ENCODE peak calls at places on chromosomes 12 and 14, in seven cellular contexts. B is sigmoid colon, U is CD14-positive monocyte, V is pancreas, W is fibroblast of the aortic adventitia, Z is kidney epithelial cell, H is coronary artery. Q is an unnamed sample.

GRCh38 chr14:86796221-86797074 is 1196.5 kb downstream of the GALC start:
- DNase-seq in B (no peak), U (no peak), V (no peak), W (peak), Z (no peak), H (no peak), Q (no peak)

GRCh38 chr12:63899396-63899795 is 54.9 kb downstream of the SRGAP1 start:
- DNase-seq in B (no peak), U (no peak), V (no peak), W (no peak), Z (no peak), H (no peak), Q (no peak)

GRCh38 chr14:51663783-51664326 is 12.1 kb downstream of the FRMD6 start:
- DNase-seq in B (no peak), U (no peak), V (no peak), W (no peak), Z (no peak), H (no peak), Q (no peak)

GRCh38 chr14:69845787-69846186 is 33.4 kb upstream of the SMOC1 start:
- DNase-seq in B (no peak), U (no peak), V (no peak), W (no peak), Z (peak), H (no peak), Q (peak)

GRCh38 chr14:38623661-38624060 is 367.8 kb upstream of the CLEC14A start:
- DNase-seq in B (no peak), U (no peak), V (no peak), W (no peak), Z (no peak), H (no peak), Q (no peak)

GRCh38 chr12:109760031-109760929 is 46.7 kb downstream of the FAM222A start:
- DNase-seq in B (peak), U (peak), V (peak), W (no peak), Z (no peak), H (peak), Q (no peak)

GRCh38 chr12:81085832-81086231 is 8.0 kb downstream of the ACSS3 start:
- DNase-seq in B (no peak), U (no peak), V (no peak), W (no peak), Z (no peak), H (no peak), Q (no peak)

GRCh38 chr12:79402626-79403025 is 288.1 kb downstream of the PAWR start:
- DNase-seq in B (no peak), U (no peak), V (no peak), W (peak), Z (no peak), H (no peak), Q (no peak)

GRCh38 chr14:75864352-75864751 is 117.4 kb downstream of the TGFB3 start:
- DNase-seq in B (no peak), U (no peak), V (no peak), W (peak), Z (no peak), H (no peak), Q (no peak)

GRCh38 chr12:22318122-22318737 is 16.3 kb downstream of the ST8SIA1 start:
- DNase-seq in B (no peak), U (no peak), V (no peak), W (peak), Z (no peak), H (no peak), Q (no peak)

GRCh38 chr12:124451637-124452243 is 115.7 kb downstream of the NCOR2 start:
- DNase-seq in B (no peak), U (no peak), V (no peak), W (no peak), Z (no peak), H (no peak), Q (no peak)

GRCh38 chr12:91918431-91918830 is 227.2 kb downstream of the BTG1 start:
- DNase-seq in B (no peak), U (no peak), V (no peak), W (no peak), Z (no peak), H (no peak), Q (no peak)

GRCh38 chr12:10128687-10129086 is 1.3 kb downstream of the CLEC7A start:
- DNase-seq in B (no peak), U (peak), V (no peak), W (no peak), Z (no peak), H (no peak), Q (no peak)

GRCh38 chr12:12194206-12194605 is 72.6 kb downstream of the LRP6 start:
- DNase-seq in B (no peak), U (no peak), V (no peak), W (no peak), Z (peak), H (no peak), Q (no peak)

GRCh38 chr14:100306506-100307214 is 416 bp upstream of the SLC25A29 start:
- DNase-seq in B (peak), U (peak), V (peak), W (peak), Z (peak), H (peak), Q (peak)

GRCh38 chr14:77649326-77649725 is 32.9 kb upstream of the SPTLC2 start:
- DNase-seq in B (no peak), U (no peak), V (no peak), W (peak), Z (no peak), H (no peak), Q (no peak)

GRCh38 chr12:116502141-116502725 is 56.9 kb upstream of the MAP1LC3B2 start:
- DNase-seq in B (no peak), U (no peak), V (no peak), W (no peak), Z (no peak), H (no peak), Q (no peak)

GRCh38 chr12:100141998-100142850 is 450 bp downstream of the BLTP3B start:
- DNase-seq in B (peak), U (no peak), V (peak), W (peak), Z (no peak), H (no peak), Q (no peak)

GRCh38 chr12:96907681-96908163 is 665 bp downstream of the NEDD1 start:
- DNase-seq in B (no peak), U (no peak), V (no peak), W (peak), Z (no peak), H (no peak), Q (no peak)

GRCh38 chr12:41907550-41907949 is 237.1 kb downstream of the GXYLT1 start:
- DNase-seq in B (no peak), U (no peak), V (no peak), W (no peak), Z (no peak), H (no peak), Q (no peak)

GRCh38 chr12:124767075-124767821 is 96.4 kb downstream of the SCARB1 start:
- DNase-seq in B (peak), U (peak), V (peak), W (peak), Z (no peak), H (no peak), Q (peak)

DNA sequence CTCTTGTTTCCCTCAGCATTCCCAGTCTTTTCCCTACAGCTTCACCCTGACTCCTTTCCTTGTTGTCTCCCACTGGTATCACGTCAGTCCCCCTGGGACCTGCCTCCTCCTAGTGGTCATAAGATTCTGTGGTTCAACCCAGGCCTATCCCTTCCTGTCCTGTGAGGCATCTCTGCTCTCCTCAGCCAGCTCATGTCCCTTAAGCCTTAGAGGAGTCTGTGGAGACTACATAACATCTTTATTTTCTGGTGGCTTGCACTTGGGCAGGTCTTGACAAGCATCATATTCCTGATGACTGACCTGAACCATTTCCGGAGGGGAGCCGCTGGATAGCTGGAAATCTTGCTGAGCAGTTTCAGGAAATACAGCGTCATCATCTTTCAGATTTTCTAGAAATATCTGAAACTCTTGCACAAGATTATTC is 698 bp downstream of the C12orf71 start:
- DNase-seq in B (no peak), U (no peak), V (no peak), W (peak), Z (no peak), H (no peak), Q (no peak)
- TF ChIP-seq CTCF in B (no peak), U (peak), V (no peak), W (no peak), Z (no peak), H (no peak), Q (no peak)

GRCh38 chr14:63523735-63524408 is 19.3 kb downstream of the PPP2R5E start:
- DNase-seq in B (no peak), U (no peak), V (no peak), W (no peak), Z (no peak), H (no peak), Q (no peak)
- TF ChIP-seq CTCF in B (no peak), U (no peak), V (no peak), W (no peak), Z (no peak), H (no peak), Q (no peak)

DNA sequence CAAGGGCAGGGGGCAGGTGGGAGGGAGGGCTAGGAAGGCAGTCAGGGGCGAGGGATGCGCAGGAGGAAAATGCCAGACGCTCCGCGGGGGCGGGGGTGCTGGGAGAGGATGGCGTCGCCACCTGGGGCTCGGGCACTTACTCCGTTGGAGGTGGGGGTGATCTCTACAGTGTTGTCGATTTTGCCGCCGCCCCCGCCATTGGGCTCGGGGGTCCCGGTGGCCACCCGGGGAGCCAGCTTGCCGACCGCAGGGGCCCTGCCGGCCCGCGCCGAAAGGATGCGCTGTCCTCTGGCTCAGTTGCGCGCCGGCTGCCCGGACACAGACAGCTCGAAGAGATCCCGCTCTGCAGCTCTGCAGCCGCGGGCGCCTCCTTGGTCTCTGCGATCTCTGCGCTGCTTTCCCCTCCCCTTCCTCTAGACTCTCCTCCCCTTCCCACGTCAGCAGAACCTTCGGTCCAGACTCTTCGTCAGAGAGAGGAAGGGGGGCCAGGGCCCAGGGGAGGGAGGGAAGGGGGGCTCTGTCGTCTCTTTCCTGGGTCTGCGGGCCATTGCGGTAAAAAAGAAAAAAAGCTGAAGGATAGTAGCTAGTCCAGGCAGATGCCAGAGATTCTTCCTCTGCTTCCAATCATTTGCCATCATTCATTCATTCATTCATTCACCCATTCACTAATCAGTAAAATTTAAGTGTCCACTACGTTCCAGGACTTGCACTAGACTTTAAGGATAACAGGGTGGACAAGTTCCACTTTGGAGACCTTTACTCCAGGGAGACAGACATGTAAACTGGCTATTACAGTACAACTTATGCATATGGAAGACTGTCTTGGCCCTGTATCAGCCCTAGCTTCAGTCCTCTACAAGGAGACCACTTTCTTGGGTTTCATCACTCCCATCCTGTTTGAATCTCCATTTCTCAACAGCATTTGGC is at the start of gene SLC22A17:
- DNase-seq in B (peak), U (no peak), V (peak), W (peak), Z (peak), H (peak), Q (peak)
- TF ChIP-seq CTCF in B (no peak), U (no peak), V (no peak), W (peak), Z (peak), H (no peak), Q (peak)

GRCh38 chr12:2803635-2804380 is 8.7 kb upstream of the ITFG2 start:
- DNase-seq in B (no peak), U (no peak), V (no peak), W (no peak), Z (no peak), H (no peak), Q (no peak)
- TF ChIP-seq CTCF in B (no peak), U (no peak), V (no peak), W (no peak), Z (no peak), H (no peak), Q (no peak)

GRCh38 chr12:117590999-117591398 is 229.6 kb upstream of the NOS1 start:
- DNase-seq in B (no peak), U (no peak), V (no peak), W (no peak), Z (no peak), H (no peak), Q (no peak)
- TF ChIP-seq CTCF in B (no peak), U (no peak), V (no peak), W (no peak), Z (no peak), H (no peak), Q (no peak)

GRCh38 chr12:39144613-39145061 is 239.2 kb upstream of the CPNE8 start:
- DNase-seq in B (peak), U (no peak), V (peak), W (no peak), Z (no peak), H (no peak), Q (no peak)

GRCh38 chr12:39145175-39145999 is 240.0 kb upstream of the CPNE8 start:
- DNase-seq in B (peak), U (no peak), V (peak), W (peak), Z (peak), H (no peak), Q (no peak)
- TF ChIP-seq CTCF in B (peak), U (peak), V (peak), W (peak), Z (peak), H (peak), Q (peak)

DNA sequence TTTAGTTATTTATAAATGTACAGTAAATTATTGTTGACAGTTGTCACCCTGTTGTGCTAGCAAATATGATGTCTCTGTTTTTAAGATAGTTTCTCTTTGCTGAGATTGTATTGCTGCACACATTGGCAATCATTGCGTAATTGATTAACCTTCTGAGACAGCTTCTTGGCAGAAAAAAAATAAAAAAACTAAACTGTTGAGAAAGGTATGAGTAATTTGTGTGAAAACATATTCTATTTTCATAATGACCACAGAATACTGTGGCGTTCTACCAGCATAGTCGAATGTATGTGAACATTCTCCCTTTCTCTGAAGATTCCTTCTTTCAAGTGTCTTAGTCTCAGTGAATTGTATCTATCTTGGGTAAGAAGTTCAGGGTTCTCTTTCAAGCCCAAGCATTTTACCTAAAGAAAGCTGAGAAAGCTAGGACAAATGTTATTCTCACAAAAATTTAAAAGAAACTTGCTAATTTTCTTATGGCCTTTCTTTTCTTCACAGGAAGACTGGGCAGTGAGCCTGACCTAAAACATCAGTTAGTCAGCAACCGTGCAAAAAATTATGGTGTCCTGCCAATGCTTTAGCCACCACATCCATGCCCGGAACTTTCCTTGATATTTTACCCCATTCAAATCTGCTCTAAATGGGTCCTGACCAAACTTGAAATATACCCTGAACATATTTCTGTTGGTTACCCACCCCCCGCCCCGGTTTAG is 69.0 kb upstream of the REP15 start:
- DNase-seq in B (peak), U (no peak), V (no peak), W (peak), Z (no peak), H (no peak), Q (no peak)
- TF ChIP-seq CTCF in B (no peak), U (no peak), V (no peak), W (no peak), Z (no peak), H (no peak), Q (no peak)

GRCh38 chr14:92797935-92798653 is 4.0 kb downstream of the GOLGA5 start:
- DNase-seq in B (no peak), U (no peak), V (no peak), W (no peak), Z (no peak), H (no peak), Q (no peak)

GRCh38 chr14:92792885-92793284 is 1.2 kb upstream of the GOLGA5 start:
- DNase-seq in B (no peak), U (no peak), V (no peak), W (no peak), Z (no peak), H (no peak), Q (no peak)

GRCh38 chr14:92794547-92794941 is 439 bp downstream of the GOLGA5 start:
- DNase-seq in B (peak), U (no peak), V (no peak), W (peak), Z (no peak), H (no peak), Q (no peak)

GRCh38 chr14:92794961-92795360 is 856 bp downstream of the GOLGA5 start:
- DNase-seq in B (no peak), U (no peak), V (no peak), W (no peak), Z (no peak), H (no peak), Q (no peak)

GRCh38 chr14:92793709-92794546 is at the start of gene GOLGA5:
- DNase-seq in B (peak), U (peak), V (peak), W (peak), Z (peak), H (peak), Q (peak)
- TF ChIP-seq CTCF in B (no peak), U (no peak), V (no peak), W (no peak), Z (no peak), H (no peak), Q (no peak)

GRCh38 chr12:47312147-47312546 is 232.4 kb upstream of the AMIGO2 start:
- DNase-seq in B (no peak), U (no peak), V (no peak), W (no peak), Z (no peak), H (no peak), Q (no peak)
- TF ChIP-seq CTCF in B (no peak), U (no peak), V (no peak), W (no peak), Z (no peak), H (no peak), Q (no peak)

DNA sequence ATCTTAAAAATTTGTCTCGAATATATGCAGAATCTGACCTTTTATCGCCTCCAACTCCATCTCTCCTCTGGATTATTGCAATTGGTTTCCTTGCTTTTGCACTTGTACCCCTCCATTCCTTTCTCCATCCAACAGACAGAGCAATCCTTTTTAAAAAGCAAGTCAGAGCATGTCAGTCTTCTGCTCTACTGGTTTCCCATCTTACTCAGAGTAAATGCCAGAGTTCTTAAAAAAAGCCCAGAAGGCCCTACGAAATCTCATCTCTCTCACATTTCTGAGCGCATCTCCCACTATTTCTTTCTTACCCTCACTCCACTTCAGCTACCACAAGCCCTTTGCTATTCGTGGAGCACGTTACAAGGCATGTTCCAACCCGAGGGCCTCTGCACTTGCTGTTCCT is 236.9 kb upstream of the DDHD1 start:
- DNase-seq in B (no peak), U (no peak), V (no peak), W (no peak), Z (no peak), H (no peak), Q (no peak)
- TF ChIP-seq CTCF in B (no peak), U (no peak), V (no peak), W (no peak), Z (no peak), H (no peak), Q (no peak)

Q was measured in osteocyte.